ENCODE peak calls at places on chromosomes 2 and 18, in seven cellular contexts. One of them, this sample, is unnamed.

GRCh38 chr18:23250893-23251656 is 115.8 kb downstream of the CABLES1 start:
- DNase-seq in hepatocyte: no peak
- DNase-seq in epithelial cell of proximal tubule: no peak
- DNase-seq in endothelial cell: no peak
- DNase-seq in activated CD8-positive, alpha-beta T cell treated with anti-CD3 and anti-CD28 coated beads for 36 hours: no peak
- DNase-seq in OCI-LY7: no peak
- DNase-seq in foreskin keratinocyte: no peak
- DNase-seq in this sample: no peak

GRCh38 chr18:37543321-37543720 is 22.3 kb downstream of the CELF4 start:
- DNase-seq in hepatocyte: no peak
- DNase-seq in epithelial cell of proximal tubule: no peak
- DNase-seq in endothelial cell: no peak
- DNase-seq in activated CD8-positive, alpha-beta T cell treated with anti-CD3 and anti-CD28 coated beads for 36 hours: no peak
- DNase-seq in OCI-LY7: no peak
- DNase-seq in foreskin keratinocyte: no peak
- DNase-seq in this sample: no peak

GRCh38 chr2:226452768-226453167 is 346.9 kb downstream of the IRS1 start:
- DNase-seq in hepatocyte: no peak
- DNase-seq in epithelial cell of proximal tubule: no peak
- DNase-seq in endothelial cell: no peak
- DNase-seq in activated CD8-positive, alpha-beta T cell treated with anti-CD3 and anti-CD28 coated beads for 36 hours: no peak
- DNase-seq in OCI-LY7: no peak
- DNase-seq in foreskin keratinocyte: no peak
- DNase-seq in this sample: no peak

GRCh38 chr2:165293439-165294420 is 54.5 kb downstream of the SCN2A start:
- DNase-seq in hepatocyte: peak
- DNase-seq in epithelial cell of proximal tubule: peak
- DNase-seq in endothelial cell: peak
- DNase-seq in activated CD8-positive, alpha-beta T cell treated with anti-CD3 and anti-CD28 coated beads for 36 hours: peak
- DNase-seq in OCI-LY7: peak
- DNase-seq in foreskin keratinocyte: peak
- DNase-seq in this sample: peak

GRCh38 chr2:216211614-216212013 is 102.5 kb downstream of the XRCC5 start:
- DNase-seq in hepatocyte: no peak
- DNase-seq in epithelial cell of proximal tubule: no peak
- DNase-seq in endothelial cell: no peak
- DNase-seq in activated CD8-positive, alpha-beta T cell treated with anti-CD3 and anti-CD28 coated beads for 36 hours: no peak
- DNase-seq in OCI-LY7: no peak
- DNase-seq in foreskin keratinocyte: no peak
- DNase-seq in this sample: no peak

GRCh38 chr2:128599700-128600099 is 281.0 kb upstream of the HS6ST1 start:
- DNase-seq in hepatocyte: no peak
- DNase-seq in epithelial cell of proximal tubule: no peak
- DNase-seq in endothelial cell: no peak
- DNase-seq in activated CD8-positive, alpha-beta T cell treated with anti-CD3 and anti-CD28 coated beads for 36 hours: no peak
- DNase-seq in OCI-LY7: no peak
- DNase-seq in foreskin keratinocyte: no peak
- DNase-seq in this sample: no peak

GRCh38 chr2:232537079-232537478 is 2.4 kb upstream of the CHRNG start:
- DNase-seq in hepatocyte: no peak
- DNase-seq in epithelial cell of proximal tubule: no peak
- DNase-seq in endothelial cell: peak
- DNase-seq in activated CD8-positive, alpha-beta T cell treated with anti-CD3 and anti-CD28 coated beads for 36 hours: peak
- DNase-seq in OCI-LY7: peak
- DNase-seq in foreskin keratinocyte: no peak
- DNase-seq in this sample: no peak

GRCh38 chr2:197937804-197938203 is 133.4 kb downstream of the PLCL1 start:
- DNase-seq in hepatocyte: no peak
- DNase-seq in epithelial cell of proximal tubule: no peak
- DNase-seq in endothelial cell: no peak
- DNase-seq in activated CD8-positive, alpha-beta T cell treated with anti-CD3 and anti-CD28 coated beads for 36 hours: no peak
- DNase-seq in OCI-LY7: no peak
- DNase-seq in foreskin keratinocyte: no peak
- DNase-seq in this sample: no peak

GRCh38 chr2:232511336-232511863 is 8.8 kb upstream of the PRSS56 start:
- DNase-seq in hepatocyte: no peak
- DNase-seq in epithelial cell of proximal tubule: no peak
- DNase-seq in endothelial cell: no peak
- DNase-seq in activated CD8-positive, alpha-beta T cell treated with anti-CD3 and anti-CD28 coated beads for 36 hours: no peak
- DNase-seq in OCI-LY7: no peak
- DNase-seq in foreskin keratinocyte: no peak
- DNase-seq in this sample: no peak

GRCh38 chr2:143949121-143949848 is 570.6 kb downstream of the ZEB2 start:
- DNase-seq in hepatocyte: no peak
- DNase-seq in epithelial cell of proximal tubule: no peak
- DNase-seq in endothelial cell: no peak
- DNase-seq in activated CD8-positive, alpha-beta T cell treated with anti-CD3 and anti-CD28 coated beads for 36 hours: no peak
- DNase-seq in OCI-LY7: no peak
- DNase-seq in foreskin keratinocyte: no peak
- DNase-seq in this sample: no peak

GRCh38 chr18:6397931-6398566 is 16.7 kb downstream of the L3MBTL4 start:
- DNase-seq in hepatocyte: no peak
- DNase-seq in epithelial cell of proximal tubule: no peak
- DNase-seq in endothelial cell: no peak
- DNase-seq in activated CD8-positive, alpha-beta T cell treated with anti-CD3 and anti-CD28 coated beads for 36 hours: no peak
- DNase-seq in OCI-LY7: no peak
- DNase-seq in foreskin keratinocyte: no peak
- DNase-seq in this sample: no peak

GRCh38 chr2:191635333-191636234 is 42.4 kb upstream of the NABP1 start:
- DNase-seq in hepatocyte: no peak
- DNase-seq in epithelial cell of proximal tubule: peak
- DNase-seq in endothelial cell: no peak
- DNase-seq in activated CD8-positive, alpha-beta T cell treated with anti-CD3 and anti-CD28 coated beads for 36 hours: peak
- DNase-seq in OCI-LY7: no peak
- DNase-seq in foreskin keratinocyte: no peak
- DNase-seq in this sample: peak

GRCh38 chr2:36397040-36397616 is 41.5 kb downstream of the CRIM1 start:
- DNase-seq in hepatocyte: no peak
- DNase-seq in epithelial cell of proximal tubule: no peak
- DNase-seq in endothelial cell: no peak
- DNase-seq in activated CD8-positive, alpha-beta T cell treated with anti-CD3 and anti-CD28 coated beads for 36 hours: no peak
- DNase-seq in OCI-LY7: no peak
- DNase-seq in foreskin keratinocyte: no peak
- DNase-seq in this sample: no peak

GRCh38 chr2:46294185-46294836 is 2.9 kb upstream of the EPAS1 start:
- DNase-seq in hepatocyte: peak
- DNase-seq in epithelial cell of proximal tubule: no peak
- DNase-seq in endothelial cell: peak
- DNase-seq in activated CD8-positive, alpha-beta T cell treated with anti-CD3 and anti-CD28 coated beads for 36 hours: peak
- DNase-seq in OCI-LY7: no peak
- DNase-seq in foreskin keratinocyte: no peak
- DNase-seq in this sample: peak

GRCh38 chr2:159960413-159960812 is 102.0 kb downstream of the PLA2R1 start:
- DNase-seq in hepatocyte: peak
- DNase-seq in epithelial cell of proximal tubule: peak
- DNase-seq in endothelial cell: no peak
- DNase-seq in activated CD8-positive, alpha-beta T cell treated with anti-CD3 and anti-CD28 coated beads for 36 hours: peak
- DNase-seq in OCI-LY7: no peak
- DNase-seq in foreskin keratinocyte: peak
- DNase-seq in this sample: peak

GRCh38 chr2:105595536-105595935 is 149.2 kb upstream of the NCK2 start:
- DNase-seq in hepatocyte: peak
- DNase-seq in epithelial cell of proximal tubule: peak
- DNase-seq in endothelial cell: no peak
- DNase-seq in activated CD8-positive, alpha-beta T cell treated with anti-CD3 and anti-CD28 coated beads for 36 hours: peak
- DNase-seq in OCI-LY7: no peak
- DNase-seq in foreskin keratinocyte: peak
- DNase-seq in this sample: no peak

GRCh38 chr2:205758498-205758897 is 76.2 kb downstream of the NRP2 start:
- DNase-seq in hepatocyte: no peak
- DNase-seq in epithelial cell of proximal tubule: no peak
- DNase-seq in endothelial cell: no peak
- DNase-seq in activated CD8-positive, alpha-beta T cell treated with anti-CD3 and anti-CD28 coated beads for 36 hours: no peak
- DNase-seq in OCI-LY7: no peak
- DNase-seq in foreskin keratinocyte: no peak
- DNase-seq in this sample: no peak

GRCh38 chr2:164770421-164770916 is 71.2 kb downstream of the COBLL1 start:
- DNase-seq in hepatocyte: no peak
- DNase-seq in epithelial cell of proximal tubule: no peak
- DNase-seq in endothelial cell: no peak
- DNase-seq in activated CD8-positive, alpha-beta T cell treated with anti-CD3 and anti-CD28 coated beads for 36 hours: no peak
- DNase-seq in OCI-LY7: no peak
- DNase-seq in foreskin keratinocyte: no peak
- DNase-seq in this sample: no peak

GRCh38 chr18:23227729-23228075 is 92.4 kb downstream of the CABLES1 start:
- DNase-seq in hepatocyte: no peak
- DNase-seq in epithelial cell of proximal tubule: peak
- DNase-seq in endothelial cell: no peak
- DNase-seq in activated CD8-positive, alpha-beta T cell treated with anti-CD3 and anti-CD28 coated beads for 36 hours: no peak
- DNase-seq in OCI-LY7: peak
- DNase-seq in foreskin keratinocyte: no peak
- DNase-seq in this sample: no peak

GRCh38 chr2:113126845-113127645 is at the start of gene IL1RN:
- DNase-seq in hepatocyte: no peak
- DNase-seq in epithelial cell of proximal tubule: no peak
- DNase-seq in endothelial cell: no peak
- DNase-seq in activated CD8-positive, alpha-beta T cell treated with anti-CD3 and anti-CD28 coated beads for 36 hours: no peak
- DNase-seq in OCI-LY7: no peak
- DNase-seq in foreskin keratinocyte: no peak
- DNase-seq in this sample: no peak

GRCh38 chr2:145002624-145003023 is 482.7 kb upstream of the ZEB2 start:
- DNase-seq in hepatocyte: no peak
- DNase-seq in epithelial cell of proximal tubule: no peak
- DNase-seq in endothelial cell: no peak
- DNase-seq in activated CD8-positive, alpha-beta T cell treated with anti-CD3 and anti-CD28 coated beads for 36 hours: no peak
- DNase-seq in OCI-LY7: no peak
- DNase-seq in foreskin keratinocyte: no peak
- DNase-seq in this sample: no peak

GRCh38 chr18:24447961-24448360 is 12.5 kb upstream of the HRH4 start:
- DNase-seq in hepatocyte: no peak
- DNase-seq in epithelial cell of proximal tubule: no peak
- DNase-seq in endothelial cell: no peak
- DNase-seq in activated CD8-positive, alpha-beta T cell treated with anti-CD3 and anti-CD28 coated beads for 36 hours: no peak
- DNase-seq in OCI-LY7: no peak
- DNase-seq in foreskin keratinocyte: no peak
- DNase-seq in this sample: no peak

GRCh38 chr2:100106460-100106859 is 35.9 kb downstream of the AFF3 start:
- DNase-seq in hepatocyte: peak
- DNase-seq in epithelial cell of proximal tubule: no peak
- DNase-seq in endothelial cell: peak
- DNase-seq in activated CD8-positive, alpha-beta T cell treated with anti-CD3 and anti-CD28 coated beads for 36 hours: no peak
- DNase-seq in OCI-LY7: no peak
- DNase-seq in foreskin keratinocyte: no peak
- DNase-seq in this sample: no peak

GRCh38 chr2:217652761-217653160 is 350.0 kb downstream of the TNS1 start:
- DNase-seq in hepatocyte: no peak
- DNase-seq in epithelial cell of proximal tubule: no peak
- DNase-seq in endothelial cell: no peak
- DNase-seq in activated CD8-positive, alpha-beta T cell treated with anti-CD3 and anti-CD28 coated beads for 36 hours: no peak
- DNase-seq in OCI-LY7: no peak
- DNase-seq in foreskin keratinocyte: no peak
- DNase-seq in this sample: no peak
- TF ChIP-seq CTCF in hepatocyte: no peak
- TF ChIP-seq CTCF in epithelial cell of proximal tubule: no peak
- TF ChIP-seq CTCF in endothelial cell: no peak
- TF ChIP-seq CTCF in activated CD8-positive, alpha-beta T cell treated with anti-CD3 and anti-CD28 coated beads for 36 hours: no peak
- TF ChIP-seq CTCF in OCI-LY7: no peak
- TF ChIP-seq CTCF in foreskin keratinocyte: no peak
- TF ChIP-seq CTCF in this sample: no peak

GRCh38 chr18:36297419-36298112 is at the start of gene FHOD3:
- DNase-seq in hepatocyte: peak
- DNase-seq in epithelial cell of proximal tubule: no peak
- DNase-seq in endothelial cell: peak
- DNase-seq in activated CD8-positive, alpha-beta T cell treated with anti-CD3 and anti-CD28 coated beads for 36 hours: peak
- DNase-seq in OCI-LY7: no peak
- DNase-seq in foreskin keratinocyte: no peak
- DNase-seq in this sample: peak
- TF ChIP-seq CTCF in hepatocyte: no peak
- TF ChIP-seq CTCF in epithelial cell of proximal tubule: no peak
- TF ChIP-seq CTCF in endothelial cell: no peak
- TF ChIP-seq CTCF in activated CD8-positive, alpha-beta T cell treated with anti-CD3 and anti-CD28 coated beads for 36 hours: no peak
- TF ChIP-seq CTCF in OCI-LY7: no peak
- TF ChIP-seq CTCF in foreskin keratinocyte: no peak
- TF ChIP-seq CTCF in this sample: no peak

GRCh38 chr2:190328748-190329147 is 9.1 kb upstream of the HIBCH start:
- DNase-seq in hepatocyte: no peak
- DNase-seq in epithelial cell of proximal tubule: no peak
- DNase-seq in endothelial cell: no peak
- DNase-seq in activated CD8-positive, alpha-beta T cell treated with anti-CD3 and anti-CD28 coated beads for 36 hours: no peak
- DNase-seq in OCI-LY7: no peak
- DNase-seq in foreskin keratinocyte: no peak
- DNase-seq in this sample: no peak
- TF ChIP-seq CTCF in hepatocyte: peak
- TF ChIP-seq CTCF in epithelial cell of proximal tubule: peak
- TF ChIP-seq CTCF in endothelial cell: no peak
- TF ChIP-seq CTCF in activated CD8-positive, alpha-beta T cell treated with anti-CD3 and anti-CD28 coated beads for 36 hours: no peak
- TF ChIP-seq CTCF in OCI-LY7: peak
- TF ChIP-seq CTCF in foreskin keratinocyte: peak
- TF ChIP-seq CTCF in this sample: no peak

DNA sequence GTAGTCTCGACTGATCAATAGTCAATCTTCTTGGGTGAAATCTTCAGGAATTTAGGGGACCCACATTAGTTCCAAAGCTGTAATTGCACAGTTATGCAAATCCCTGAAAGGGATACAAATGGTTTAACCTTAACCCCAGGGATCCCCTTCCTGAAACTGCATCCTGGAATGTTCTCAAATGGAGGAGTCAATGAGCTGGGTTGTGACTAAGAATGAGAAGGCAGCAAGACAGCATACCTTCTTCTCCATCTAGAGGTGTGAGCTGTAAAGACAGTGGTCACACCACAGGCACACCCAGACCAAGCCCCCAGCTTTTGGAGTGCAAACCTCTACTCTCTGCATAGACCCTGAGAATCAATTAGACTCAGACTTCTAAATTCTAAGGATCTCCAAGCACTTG is 164.7 kb upstream of the MEIS1 start:
- DNase-seq in hepatocyte: no peak
- DNase-seq in epithelial cell of proximal tubule: no peak
- DNase-seq in endothelial cell: no peak
- DNase-seq in activated CD8-positive, alpha-beta T cell treated with anti-CD3 and anti-CD28 coated beads for 36 hours: no peak
- DNase-seq in OCI-LY7: no peak
- DNase-seq in foreskin keratinocyte: peak
- DNase-seq in this sample: no peak
- TF ChIP-seq CTCF in hepatocyte: no peak
- TF ChIP-seq CTCF in epithelial cell of proximal tubule: no peak
- TF ChIP-seq CTCF in endothelial cell: no peak
- TF ChIP-seq CTCF in activated CD8-positive, alpha-beta T cell treated with anti-CD3 and anti-CD28 coated beads for 36 hours: no peak
- TF ChIP-seq CTCF in OCI-LY7: no peak
- TF ChIP-seq CTCF in foreskin keratinocyte: peak
- TF ChIP-seq CTCF in this sample: no peak

GRCh38 chr2:238570391-238570790 is 143.7 kb downstream of the ASB1 start:
- DNase-seq in hepatocyte: no peak
- DNase-seq in epithelial cell of proximal tubule: no peak
- DNase-seq in endothelial cell: no peak
- DNase-seq in activated CD8-positive, alpha-beta T cell treated with anti-CD3 and anti-CD28 coated beads for 36 hours: no peak
- DNase-seq in OCI-LY7: no peak
- DNase-seq in foreskin keratinocyte: no peak
- DNase-seq in this sample: no peak
- TF ChIP-seq CTCF in hepatocyte: no peak
- TF ChIP-seq CTCF in epithelial cell of proximal tubule: no peak
- TF ChIP-seq CTCF in endothelial cell: no peak
- TF ChIP-seq CTCF in activated CD8-positive, alpha-beta T cell treated with anti-CD3 and anti-CD28 coated beads for 36 hours: no peak
- TF ChIP-seq CTCF in OCI-LY7: no peak
- TF ChIP-seq CTCF in foreskin keratinocyte: no peak
- TF ChIP-seq CTCF in this sample: no peak